ENCODE peak calls at places on chromosomes 13 and 19, in six cellular contexts. A, L, I, C, X and F are unnamed samples.

GRCh38 chr13:37023871-37024270 is 23.3 kb downstream of the EXOSC8 start:
- DNase-seq in I (no peak), C (peak; percentile 70), L (no peak), A (no peak), X (no peak), F (no peak)

GRCh38 chr13:61128850-61129645 is 286.6 kb downstream of the PCDH20 start:
- DNase-seq in X (no peak), I (no peak), L (no peak), C (no peak), A (no peak), F (no peak)

GRCh38 chr19:6667114-6667627 is 2.8 kb downstream of the TNFSF14 start:
- DNase-seq in C (no peak), I (no peak), X (no peak), A (no peak), L (peak; percentile 53), F (no peak)

GRCh38 chr13:32632343-32632910 is 46.2 kb downstream of the PDS5B start:
- DNase-seq in L (no peak), X (no peak), A (no peak), C (no peak), I (no peak), F (no peak)

GRCh38 chr13:57527114-57527770 is 104.3 kb upstream of the PCDH17 start:
- DNase-seq in C (no peak), L (no peak), X (no peak), I (no peak), A (no peak), F (no peak)

GRCh38 chr13:75186384-75186783 is 295.6 kb downstream of the TBC1D4 start:
- DNase-seq in L (no peak), X (no peak), C (no peak), A (no peak), I (no peak), F (no peak)

GRCh38 chr19:49574206-49574755 is 6.1 kb downstream of the NOSIP start:
- DNase-seq in C (no peak), A (no peak), L (no peak), X (no peak), I (no peak), F (no peak)

GRCh38 chr13:21753117-21753729 is 82.3 kb downstream of the FGF9 start:
- DNase-seq in L (no peak), C (no peak), I (no peak), X (no peak), A (no peak), F (no peak)

GRCh38 chr13:80463673-80464352 is 122.9 kb upstream of the SPRY2 start:
- DNase-seq in C (no peak), X (no peak), I (no peak), L (no peak), A (no peak), F (no peak)

GRCh38 chr13:39818953-39819352 is 163.5 kb downstream of the COG6 start:
- DNase-seq in X (no peak), C (peak; percentile 39), A (no peak), L (no peak), I (no peak), F (no peak)

GRCh38 chr13:93502071-93502470 is 275.5 kb downstream of the GPC6 start:
- DNase-seq in A (no peak), I (no peak), C (no peak), X (no peak), L (no peak), F (no peak)

GRCh38 chr19:50252111-50252886 is 48.9 kb downstream of the MYH14 start:
- DNase-seq in L (peak; percentile 48), A (no peak), C (no peak), X (peak; percentile 82), I (peak; percentile 19), F (peak; percentile 66)

GRCh38 chr13:48858122-48858521 is 117.6 kb upstream of the FNDC3A start:
- DNase-seq in C (no peak), L (no peak), I (no peak), X (no peak), A (no peak), F (no peak)

GRCh38 chr19:4870025-4870700 is 2.7 kb upstream of the PLIN3 start:
- DNase-seq in C (peak; percentile 92), A (no peak), X (no peak), I (no peak), L (peak; percentile 86), F (no peak)

GRCh38 chr19:51695702-51696315 is 2.7 kb downstream of the SPACA6 start:
- DNase-seq in X (no peak), I (no peak), A (no peak), L (no peak), C (no peak), F (no peak)

GRCh38 chr13:110907951-110908898 is 6.6 kb downstream of the ANKRD10 start:
- DNase-seq in X (no peak), C (peak; percentile 72), I (no peak), L (no peak), A (no peak), F (no peak)

GRCh38 chr13:69418319-69418718 is 689.3 kb upstream of the ATXN8OS start:
- DNase-seq in L (no peak), I (no peak), A (no peak), C (no peak), X (no peak), F (no peak)

GRCh38 chr19:8304841-8305621 is 3.1 kb downstream of the CD320 start:
- DNase-seq in A (peak; percentile 87), C (no peak), I (no peak), X (peak; percentile 90), L (peak; percentile 92), F (peak; percentile 73)

GRCh38 chr13:34361528-34361927 is 543.6 kb downstream of the RFC3 start:
- DNase-seq in C (no peak), I (no peak), X (no peak), A (no peak), L (no peak), F (no peak)

GRCh38 chr19:47509973-47510372 is 4.9 kb downstream of the NAPA start:
- DNase-seq in C (no peak), X (no peak), I (peak; percentile 67), L (no peak), A (peak; percentile 93), F (no peak)

GRCh38 chr19:36100476-36100875 is 10.5 kb upstream of the OVOL3 start:
- DNase-seq in A (no peak), I (no peak), L (no peak), X (no peak), C (no peak), F (no peak)

GRCh38 chr13:99608345-99608744 is 107.1 kb downstream of the TM9SF2 start:
- DNase-seq in X (no peak), A (no peak), I (no peak), C (no peak), L (no peak), F (no peak)

GRCh38 chr13:99610702-99611289 is 109.5 kb downstream of the TM9SF2 start:
- DNase-seq in I (no peak), C (no peak), L (no peak), X (no peak), A (no peak), F (no peak)

GRCh38 chr13:99605417-99606321 is 104.4 kb downstream of the TM9SF2 start:
- DNase-seq in X (peak; percentile 60), I (peak; percentile 18), A (no peak), L (peak; percentile 24), C (no peak), F (peak; percentile 29)

GRCh38 chr13:99604636-99605035 is 103.4 kb downstream of the TM9SF2 start:
- DNase-seq in X (no peak), I (no peak), L (no peak), A (no peak), C (no peak), F (no peak)

DNA sequence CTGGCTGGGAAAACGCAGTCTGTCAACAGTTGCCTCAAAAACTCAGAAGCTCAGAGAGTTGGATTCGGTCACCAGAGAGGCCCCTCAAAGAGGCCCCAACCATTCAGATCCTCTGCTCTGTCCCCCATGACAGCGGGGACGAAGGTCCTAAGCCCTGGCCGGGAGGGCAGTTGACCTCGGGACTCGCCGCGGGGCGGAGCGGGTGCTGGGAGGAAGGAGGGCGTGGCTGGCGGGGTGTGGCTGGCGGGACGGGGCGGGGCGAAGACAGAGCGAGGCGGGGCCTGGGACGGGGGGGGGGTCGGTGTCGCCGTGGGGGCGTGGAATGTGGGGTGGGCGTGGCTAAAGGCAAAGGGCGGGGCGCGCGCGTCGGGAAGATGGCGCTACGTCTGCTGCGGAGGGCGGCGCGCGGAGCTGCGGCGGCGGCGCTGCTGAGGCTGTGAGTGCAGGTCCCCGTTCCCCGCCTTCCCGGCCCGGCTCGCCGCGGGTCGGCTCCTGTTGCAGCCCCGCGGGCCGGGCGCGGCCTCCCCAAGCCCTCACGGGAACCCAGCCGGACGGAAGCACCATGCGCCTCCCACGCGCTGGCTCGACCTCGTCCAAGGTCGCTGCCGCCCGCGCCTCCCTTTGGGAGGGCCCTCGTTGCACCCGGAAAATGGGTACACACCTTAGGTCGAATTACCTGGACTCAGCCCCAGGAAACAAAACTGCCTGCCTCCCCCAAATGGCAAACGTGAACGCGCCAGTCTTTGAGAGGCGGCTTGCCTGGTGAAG is 105.2 kb downstream of the TM9SF2 start:
- DNase-seq in I (peak; percentile 82), C (peak; percentile 71), A (peak; percentile 95), L (peak; percentile 93), X (peak; percentile 90), F (peak; percentile 96)
- TF ChIP-seq CTCF in I (no peak), C (no peak), A (no peak), L (peak; percentile 10), X (no peak), F (no peak)

DNA sequence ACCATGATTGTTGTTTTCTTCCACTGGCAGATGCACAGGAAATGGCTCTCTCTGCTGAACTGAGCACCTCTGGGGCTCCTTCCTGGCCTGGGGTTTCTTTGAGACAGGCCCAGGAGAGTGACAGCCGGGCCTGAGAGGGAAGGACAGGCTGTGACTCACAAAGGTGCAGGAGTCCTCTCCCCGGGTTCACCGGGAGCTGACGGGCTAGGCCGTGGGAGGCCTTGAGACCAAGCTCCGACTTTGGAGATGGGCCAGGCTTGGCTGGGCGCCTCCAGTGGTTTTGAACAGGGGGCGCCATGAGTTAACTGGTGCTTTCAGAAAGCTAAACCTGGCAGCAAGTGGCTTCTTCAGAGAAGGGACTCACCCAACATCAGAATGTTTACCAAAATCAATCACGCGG is 143.4 kb downstream of the URI1 start:
- DNase-seq in I (no peak), C (no peak), X (peak; percentile 62), A (peak; percentile 43), L (peak; percentile 39), F (no peak)
- TF ChIP-seq CTCF in I (no peak), C (no peak), X (no peak), A (no peak), L (peak; percentile 21), F (no peak)

GRCh38 chr19:38686530-38686888 is 39.1 kb downstream of the ACTN4 start:
- DNase-seq in C (no peak), I (no peak), L (no peak), A (no peak), X (no peak), F (no peak)
- TF ChIP-seq CTCF in C (no peak), I (no peak), L (no peak), A (no peak), X (no peak), F (no peak)

GRCh38 chr13:50685491-50685890 is 158.0 kb downstream of the DLEU7 start:
- DNase-seq in I (peak; percentile 91), C (no peak), A (no peak), L (no peak), X (no peak), F (no peak)

GRCh38 chr13:50682002-50682401 is 161.5 kb downstream of the DLEU7 start:
- DNase-seq in A (no peak), C (no peak), I (no peak), X (no peak), L (no peak), F (no peak)

GRCh38 chr13:50686547-50686946 is 156.9 kb downstream of the DLEU7 start:
- DNase-seq in C (no peak), L (no peak), X (no peak), I (no peak), A (no peak), F (no peak)

GRCh38 chr13:50684366-50684765 is 159.1 kb downstream of the DLEU7 start:
- DNase-seq in I (peak; percentile 31), L (no peak), X (no peak), C (no peak), A (no peak), F (no peak)

GRCh38 chr13:50682966-50683365 is 160.5 kb downstream of the DLEU7 start:
- DNase-seq in C (no peak), I (no peak), X (no peak), L (no peak), A (no peak), F (no peak)
- TF ChIP-seq CTCF in C (no peak), I (no peak), X (no peak), L (no peak), A (no peak), F (no peak)